ENCODE peak calls at places on chromosomes 4 and X, in six cellular contexts. One of them, this sample, is unnamed.
A peak's percentile ranks its signal among the peaks of the same experiment; 100 is the strongest.

GRCh38 chr4:84855774-84856173 is 110.7 kb downstream of the WDFY3 start:
- DNase-seq in IMR-90: no peak
- DNase-seq in stomach: no peak
- DNase-seq in H54: no peak
- DNase-seq in right lobe of liver: no peak
- DNase-seq in body of pancreas: peak; percentile 31
- DNase-seq in this sample: peak; percentile 24

GRCh38 chrX:43436497-43436896 is 219.6 kb upstream of the MAOA start:
- DNase-seq in body of pancreas: no peak
- DNase-seq in IMR-90: no peak
- DNase-seq in right lobe of liver: no peak
- DNase-seq in stomach: no peak
- DNase-seq in H54: no peak
- DNase-seq in this sample: no peak

GRCh38 chr4:134027931-134028330 is 173.7 kb downstream of the PABPC4L start:
- DNase-seq in right lobe of liver: no peak
- DNase-seq in IMR-90: peak; percentile 69
- DNase-seq in stomach: no peak
- DNase-seq in H54: peak; percentile 0
- DNase-seq in body of pancreas: no peak
- DNase-seq in this sample: peak; percentile 3

GRCh38 chrX:134679226-134679625 is 21.0 kb upstream of the PLAC1 start:
- DNase-seq in IMR-90: peak; percentile 48
- DNase-seq in H54: no peak
- DNase-seq in right lobe of liver: no peak
- DNase-seq in stomach: no peak
- DNase-seq in body of pancreas: no peak
- DNase-seq in this sample: no peak

GRCh38 chrX:30141966-30142365 is 73.4 kb upstream of the MAGEB2 start:
- DNase-seq in body of pancreas: peak; percentile 10
- DNase-seq in IMR-90: peak; percentile 59
- DNase-seq in H54: no peak
- DNase-seq in stomach: no peak
- DNase-seq in right lobe of liver: no peak
- DNase-seq in this sample: no peak

GRCh38 chr4:169492436-169493163 is 119.8 kb downstream of the NEK1 start:
- DNase-seq in H54: no peak
- DNase-seq in IMR-90: peak; percentile 44
- DNase-seq in body of pancreas: peak; percentile 9
- DNase-seq in stomach: peak; percentile 36
- DNase-seq in right lobe of liver: no peak
- DNase-seq in this sample: peak; percentile 20

GRCh38 chr4:144721994-144722393 is 76.0 kb downstream of the HHIP start:
- DNase-seq in body of pancreas: no peak
- DNase-seq in stomach: no peak
- DNase-seq in right lobe of liver: no peak
- DNase-seq in IMR-90: no peak
- DNase-seq in H54: no peak
- DNase-seq in this sample: no peak

GRCh38 chrX:49919617-49920016 is 2.8 kb upstream of the CLCN5 start:
- DNase-seq in H54: no peak
- DNase-seq in stomach: peak; percentile 55
- DNase-seq in body of pancreas: peak; percentile 74
- DNase-seq in IMR-90: peak; percentile 46
- DNase-seq in right lobe of liver: no peak
- DNase-seq in this sample: peak; percentile 82

GRCh38 chrX:68647156-68647957 is at the start of gene STARD8:
- DNase-seq in body of pancreas: peak; percentile 58
- DNase-seq in IMR-90: peak; percentile 45
- DNase-seq in H54: peak; percentile 67
- DNase-seq in stomach: peak; percentile 40
- DNase-seq in right lobe of liver: no peak
- DNase-seq in this sample: peak; percentile 35

GRCh38 chr4:26263165-26263564 is 57.6 kb upstream of the RBPJ start:
- DNase-seq in H54: peak; percentile 7
- DNase-seq in stomach: no peak
- DNase-seq in right lobe of liver: no peak
- DNase-seq in IMR-90: no peak
- DNase-seq in body of pancreas: no peak
- DNase-seq in this sample: no peak

GRCh38 chr4:22434895-22435294 is 81.0 kb downstream of the ADGRA3 start:
- DNase-seq in H54: no peak
- DNase-seq in IMR-90: peak; percentile 63
- DNase-seq in stomach: peak; percentile 35
- DNase-seq in right lobe of liver: no peak
- DNase-seq in body of pancreas: peak; percentile 57
- DNase-seq in this sample: peak; percentile 63

GRCh38 chr4:55181606-55182005 is 56.2 kb upstream of the KDR start:
- DNase-seq in stomach: no peak
- DNase-seq in right lobe of liver: no peak
- DNase-seq in body of pancreas: no peak
- DNase-seq in IMR-90: peak; percentile 42
- DNase-seq in H54: no peak
- DNase-seq in this sample: no peak

GRCh38 chrX:124282580-124282979 is 49.9 kb upstream of the TEX13D start:
- DNase-seq in stomach: no peak
- DNase-seq in H54: no peak
- DNase-seq in IMR-90: no peak
- DNase-seq in right lobe of liver: no peak
- DNase-seq in body of pancreas: no peak
- DNase-seq in this sample: no peak

GRCh38 chr4:81465668-81466357 is 5.9 kb downstream of the RASGEF1B start:
- DNase-seq in IMR-90: no peak
- DNase-seq in body of pancreas: no peak
- DNase-seq in right lobe of liver: no peak
- DNase-seq in H54: no peak
- DNase-seq in stomach: no peak
- DNase-seq in this sample: no peak

GRCh38 chr4:54395013-54395527 is 166.0 kb downstream of the PDGFRA start:
- DNase-seq in H54: no peak
- DNase-seq in IMR-90: no peak
- DNase-seq in stomach: no peak
- DNase-seq in body of pancreas: no peak
- DNase-seq in right lobe of liver: no peak
- DNase-seq in this sample: no peak

GRCh38 chr4:4619821-4620220 is 78.0 kb upstream of the STX18 start:
- DNase-seq in body of pancreas: no peak
- DNase-seq in IMR-90: no peak
- DNase-seq in H54: no peak
- DNase-seq in stomach: no peak
- DNase-seq in right lobe of liver: no peak
- DNase-seq in this sample: no peak

GRCh38 chr4:7506119-7506518 is 71.4 kb upstream of the PSAPL1 start:
- DNase-seq in body of pancreas: no peak
- DNase-seq in IMR-90: no peak
- DNase-seq in stomach: no peak
- DNase-seq in right lobe of liver: no peak
- DNase-seq in H54: no peak
- DNase-seq in this sample: no peak

GRCh38 chr4:53981573-53981972 is 82.8 kb downstream of the CHIC2 start:
- DNase-seq in stomach: no peak
- DNase-seq in right lobe of liver: no peak
- DNase-seq in body of pancreas: no peak
- DNase-seq in H54: no peak
- DNase-seq in IMR-90: peak; percentile 44
- DNase-seq in this sample: no peak

GRCh38 chr4:120658772-120659171 is 263.8 kb downstream of the PRDM5 start:
- DNase-seq in right lobe of liver: no peak
- DNase-seq in body of pancreas: no peak
- DNase-seq in IMR-90: no peak
- DNase-seq in H54: no peak
- DNase-seq in stomach: no peak
- DNase-seq in this sample: no peak

GRCh38 chr4:80926446-80926845 is 104.1 kb upstream of the BMP3 start:
- DNase-seq in H54: no peak
- DNase-seq in body of pancreas: no peak
- DNase-seq in IMR-90: peak; percentile 30
- DNase-seq in right lobe of liver: no peak
- DNase-seq in stomach: no peak
- DNase-seq in this sample: no peak

GRCh38 chrX:38694394-38694793 is 106.9 kb upstream of the MID1IP1 start:
- DNase-seq in H54: no peak
- DNase-seq in IMR-90: no peak
- DNase-seq in stomach: no peak
- DNase-seq in body of pancreas: no peak
- DNase-seq in right lobe of liver: no peak
- DNase-seq in this sample: no peak

GRCh38 chrX:149161438-149162088 is 343.5 kb downstream of the IDS start:
- DNase-seq in right lobe of liver: no peak
- DNase-seq in stomach: no peak
- DNase-seq in IMR-90: no peak
- DNase-seq in body of pancreas: no peak
- DNase-seq in H54: no peak
- DNase-seq in this sample: peak; percentile 5

GRCh38 chr4:133154725-133155124 is 5.6 kb downstream of the PCDH10 start:
- DNase-seq in H54: no peak
- DNase-seq in right lobe of liver: no peak
- DNase-seq in stomach: no peak
- DNase-seq in IMR-90: peak; percentile 41
- DNase-seq in body of pancreas: no peak
- DNase-seq in this sample: no peak

GRCh38 chr4:27055226-27055760 is 194.7 kb downstream of the STIM2 start:
- DNase-seq in IMR-90: no peak
- DNase-seq in right lobe of liver: no peak
- DNase-seq in stomach: no peak
- DNase-seq in body of pancreas: no peak
- DNase-seq in H54: no peak
- DNase-seq in this sample: no peak

GRCh38 chr4:4667643-4668081 is 125.8 kb upstream of the STX18 start:
- DNase-seq in stomach: no peak
- DNase-seq in body of pancreas: no peak
- DNase-seq in IMR-90: no peak
- DNase-seq in H54: no peak
- DNase-seq in right lobe of liver: no peak
- DNase-seq in this sample: no peak

GRCh38 chr4:3747582-3747906 is 18.6 kb upstream of the ADRA2C start:
- DNase-seq in IMR-90: no peak
- DNase-seq in body of pancreas: no peak
- DNase-seq in right lobe of liver: no peak
- DNase-seq in H54: no peak
- DNase-seq in stomach: no peak
- DNase-seq in this sample: no peak

GRCh38 chr4:13202731-13203519 is 281.2 kb downstream of the RAB28 start:
- DNase-seq in H54: no peak
- DNase-seq in IMR-90: no peak
- DNase-seq in body of pancreas: no peak
- DNase-seq in stomach: no peak
- DNase-seq in right lobe of liver: no peak
- DNase-seq in this sample: no peak

GRCh38 chrX:151609222-151609621 is 45.7 kb downstream of the PASD1 start:
- DNase-seq in right lobe of liver: no peak
- DNase-seq in body of pancreas: no peak
- DNase-seq in IMR-90: no peak
- DNase-seq in H54: no peak
- DNase-seq in stomach: no peak
- DNase-seq in this sample: no peak

GRCh38 chr4:145732895-145733880 is 53.2 kb downstream of the C4orf51 start:
- DNase-seq in right lobe of liver: peak; percentile 92
- DNase-seq in stomach: peak; percentile 96
- DNase-seq in H54: peak; percentile 58
- DNase-seq in body of pancreas: peak; percentile 97
- DNase-seq in IMR-90: peak; percentile 89
- DNase-seq in this sample: peak; percentile 97
- TF ChIP-seq POLR2A in right lobe of liver: peak; percentile 70
- TF ChIP-seq POLR2A in stomach: peak; percentile 32
- TF ChIP-seq POLR2A in H54: peak; percentile 52
- TF ChIP-seq POLR2A in body of pancreas: peak; percentile 68
- TF ChIP-seq POLR2A in IMR-90: peak; percentile 75
- TF ChIP-seq POLR2A in this sample: peak; percentile 95

DNA sequence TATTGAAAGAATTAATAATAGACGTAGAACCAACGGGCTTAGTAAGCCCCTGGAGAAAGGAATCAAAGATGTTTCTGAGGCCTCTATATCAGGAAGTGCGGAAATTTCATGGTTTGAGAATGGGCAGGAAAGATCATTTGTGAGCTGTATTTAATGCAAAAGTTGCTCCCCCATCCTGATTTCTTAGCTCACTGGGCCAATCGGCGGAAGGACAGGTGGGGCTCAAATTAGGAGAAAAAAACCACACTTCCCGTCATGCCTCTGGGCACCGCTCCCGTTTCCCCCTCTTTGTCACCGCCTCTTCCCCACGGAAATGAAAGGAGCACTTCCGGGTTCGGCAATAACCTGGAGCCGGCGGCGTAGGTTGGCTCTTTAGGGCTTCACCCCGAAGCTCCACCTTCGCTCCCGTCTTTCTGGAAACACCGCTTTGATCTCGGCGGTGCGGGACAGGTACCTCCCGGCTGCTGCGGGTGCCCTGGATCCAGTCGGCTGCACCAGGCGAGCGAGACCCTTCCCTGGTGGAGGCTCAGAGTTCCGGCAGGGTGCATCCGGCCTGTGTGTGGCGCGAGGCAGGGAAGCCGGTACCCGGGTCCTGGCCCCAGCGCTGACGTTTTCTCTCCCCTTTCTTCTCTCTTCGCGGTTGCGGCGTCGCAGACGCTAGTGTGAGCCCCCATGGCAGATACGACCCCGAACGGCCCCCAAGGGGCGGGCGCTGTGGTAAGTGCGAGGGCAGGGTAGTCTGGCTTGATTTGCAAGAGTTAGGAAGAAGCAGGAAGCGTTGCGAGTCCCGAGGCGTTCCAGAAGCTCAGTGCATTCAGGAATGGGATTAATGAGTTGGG is at the start of gene TMEM33:
- DNase-seq in IMR-90: peak; percentile 79
- DNase-seq in right lobe of liver: peak; percentile 92
- DNase-seq in stomach: peak; percentile 90
- DNase-seq in body of pancreas: peak; percentile 89
- DNase-seq in H54: peak; percentile 44
- DNase-seq in this sample: peak; percentile 85
- TF ChIP-seq POLR2A in IMR-90: peak; percentile 29
- TF ChIP-seq POLR2A in right lobe of liver: peak; percentile 85
- TF ChIP-seq POLR2A in stomach: peak; percentile 69
- TF ChIP-seq POLR2A in body of pancreas: peak; percentile 36
- TF ChIP-seq POLR2A in H54: peak; percentile 45
- TF ChIP-seq POLR2A in this sample: no peak

GRCh38 chrX:53440631-53441517 is 6.7 kb upstream of the HSD17B10 start:
- DNase-seq in right lobe of liver: peak; percentile 69
- DNase-seq in H54: peak; percentile 7
- DNase-seq in body of pancreas: peak; percentile 50
- DNase-seq in stomach: peak; percentile 53
- DNase-seq in IMR-90: peak; percentile 34
- DNase-seq in this sample: peak; percentile 24
- TF ChIP-seq POLR2A in right lobe of liver: peak; percentile 26
- TF ChIP-seq POLR2A in H54: no peak
- TF ChIP-seq POLR2A in body of pancreas: no peak
- TF ChIP-seq POLR2A in stomach: no peak
- TF ChIP-seq POLR2A in IMR-90: no peak
- TF ChIP-seq POLR2A in this sample: no peak

DNA sequence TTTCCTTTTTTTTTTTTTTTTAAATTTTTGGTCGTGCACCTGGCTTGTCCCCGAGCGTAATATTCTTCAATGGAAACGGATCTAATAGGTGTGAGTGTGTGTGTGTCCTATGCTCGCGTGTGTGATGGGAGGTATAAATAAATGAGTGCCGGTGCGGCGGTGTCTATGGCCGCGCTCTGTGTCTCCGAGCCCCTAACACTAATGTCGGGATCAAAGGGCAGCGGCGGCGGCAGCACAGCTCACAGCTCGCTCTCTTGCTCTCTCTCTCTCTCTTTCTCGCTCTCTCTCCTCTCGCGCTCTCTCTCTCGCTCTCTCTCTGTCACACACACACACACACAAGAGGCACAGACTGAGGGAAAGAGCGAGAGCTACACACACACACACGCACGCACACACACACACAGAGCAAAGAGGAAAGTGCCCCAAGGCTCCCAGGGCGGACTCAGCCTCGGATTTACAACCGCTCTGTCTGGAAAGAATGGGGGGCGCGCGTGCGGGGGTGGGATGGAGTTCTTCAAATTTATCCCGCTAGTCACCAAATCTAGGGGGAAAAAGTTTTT is at the start of gene ZNF827:
- DNase-seq in stomach: peak; percentile 59
- DNase-seq in right lobe of liver: peak; percentile 66
- DNase-seq in H54: no peak
- DNase-seq in IMR-90: peak; percentile 74
- DNase-seq in body of pancreas: peak; percentile 76
- DNase-seq in this sample: peak; percentile 85
- TF ChIP-seq POLR2A in stomach: no peak
- TF ChIP-seq POLR2A in right lobe of liver: no peak
- TF ChIP-seq POLR2A in H54: peak; percentile 12
- TF ChIP-seq POLR2A in IMR-90: no peak
- TF ChIP-seq POLR2A in body of pancreas: no peak
- TF ChIP-seq POLR2A in this sample: peak; percentile 67